ENCODE peak calls at places on chromosomes 5 and 9, in eight cellular contexts. N, X, R, Z, B, M, H and E are unnamed samples.

GRCh38 chr5:5270958-5271605 is 131.0 kb downstream of the ADAMTS16 start:
- DNase-seq in N (peak), X (peak), R (peak), Z (no peak), B (peak), M (peak), H (peak), E (peak)

GRCh38 chr9:135380321-135380960 is 99.1 kb upstream of the PPP1R26 start:
- DNase-seq in N (no peak), X (no peak), R (no peak), Z (no peak), B (no peak), M (no peak), H (no peak), E (no peak)

GRCh38 chr9:86257406-86257805 is 2.1 kb downstream of the C9orf153 start:
- DNase-seq in N (no peak), X (no peak), R (no peak), Z (no peak), B (no peak), M (no peak), H (no peak), E (no peak)

GRCh38 chr5:80961376-80962281 is 1.5 kb downstream of the RASGRF2 start:
- DNase-seq in N (no peak), X (no peak), R (no peak), Z (no peak), B (no peak), M (no peak), H (no peak), E (peak)

GRCh38 chr9:70609542-70610286 is 195.3 kb upstream of the KLF9 start:
- DNase-seq in N (no peak), X (peak), R (peak), Z (peak), B (no peak), M (no peak), H (no peak), E (no peak)

GRCh38 chr9:36763778-36764177 is 191.1 kb downstream of the MELK start:
- DNase-seq in N (no peak), X (no peak), R (no peak), Z (no peak), B (no peak), M (no peak), H (no peak), E (no peak)

GRCh38 chr5:14204785-14205321 is 61.7 kb downstream of the TRIO start:
- DNase-seq in N (peak), X (peak), R (peak), Z (peak), B (peak), M (no peak), H (peak), E (peak)

GRCh38 chr5:168525856-168526255 is 3.2 kb upstream of the FBLL1 start:
- DNase-seq in N (no peak), X (no peak), R (no peak), Z (no peak), B (no peak), M (no peak), H (no peak), E (peak)

GRCh38 chr5:80069251-80069650 is 34.1 kb downstream of the THBS4 start:
- DNase-seq in N (no peak), X (peak), R (no peak), Z (peak), B (no peak), M (no peak), H (no peak), E (no peak)

GRCh38 chr9:4984171-4984570 is 901 bp upstream of the JAK2 start:
- DNase-seq in N (no peak), X (no peak), R (no peak), Z (no peak), B (no peak), M (no peak), H (no peak), E (no peak)

GRCh38 chr5:127280494-127281220 is 9.9 kb upstream of the MEGF10 start:
- DNase-seq in N (no peak), X (no peak), R (no peak), Z (peak), B (peak), M (peak), H (no peak), E (no peak)

DNA sequence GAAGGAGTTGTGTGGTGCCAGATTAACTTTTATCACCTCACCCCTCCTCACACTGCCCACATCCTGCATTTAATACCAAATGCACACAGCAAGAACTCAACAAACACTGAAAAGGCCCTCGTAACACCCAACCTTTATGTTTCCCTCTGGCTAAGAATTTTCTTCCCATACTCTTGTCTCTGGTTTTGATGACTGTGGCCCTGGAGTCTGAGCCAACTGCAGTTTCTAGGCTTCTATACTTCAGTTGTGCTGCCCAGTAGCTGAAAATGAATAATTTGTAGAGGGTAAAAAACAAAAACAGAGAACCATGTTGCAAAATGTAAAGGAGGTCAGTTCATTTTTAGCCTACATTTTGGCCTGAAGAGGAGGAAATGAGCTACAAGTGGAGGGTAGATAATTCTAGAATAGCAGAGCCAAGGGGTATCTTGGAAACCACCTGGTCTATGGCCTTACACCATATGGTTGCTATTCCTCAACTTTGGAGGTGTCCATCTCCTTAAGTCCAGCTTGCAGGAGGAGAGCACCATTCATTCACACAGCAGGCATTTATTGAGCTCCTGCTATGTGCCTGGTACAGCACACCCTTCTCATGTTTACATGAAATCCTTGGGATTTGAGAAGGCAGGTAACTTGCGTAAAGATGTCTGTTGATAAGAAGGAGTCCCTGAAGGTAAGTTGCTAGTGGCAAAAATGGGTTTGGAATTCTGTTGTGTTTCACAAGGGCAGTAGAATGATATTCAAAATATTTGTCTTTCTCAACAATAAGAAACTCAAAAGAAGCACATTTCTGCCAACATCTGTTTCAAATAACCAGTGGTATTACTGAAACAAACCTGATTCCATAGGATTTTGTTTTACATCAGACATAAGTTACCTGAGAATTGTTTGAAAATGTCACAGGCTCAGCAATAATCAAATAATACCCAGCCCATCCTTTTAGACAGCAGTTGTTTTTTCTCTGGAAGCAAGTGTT is 83.8 kb upstream of the TNFAIP8 start:
- DNase-seq in N (no peak), X (no peak), R (no peak), Z (peak), B (no peak), M (no peak), H (no peak), E (no peak)
- H3K4me3 ChIP-seq in N (no peak), X (no peak), R (no peak), Z (peak), B (no peak), M (no peak), H (no peak), E (no peak)

DNA sequence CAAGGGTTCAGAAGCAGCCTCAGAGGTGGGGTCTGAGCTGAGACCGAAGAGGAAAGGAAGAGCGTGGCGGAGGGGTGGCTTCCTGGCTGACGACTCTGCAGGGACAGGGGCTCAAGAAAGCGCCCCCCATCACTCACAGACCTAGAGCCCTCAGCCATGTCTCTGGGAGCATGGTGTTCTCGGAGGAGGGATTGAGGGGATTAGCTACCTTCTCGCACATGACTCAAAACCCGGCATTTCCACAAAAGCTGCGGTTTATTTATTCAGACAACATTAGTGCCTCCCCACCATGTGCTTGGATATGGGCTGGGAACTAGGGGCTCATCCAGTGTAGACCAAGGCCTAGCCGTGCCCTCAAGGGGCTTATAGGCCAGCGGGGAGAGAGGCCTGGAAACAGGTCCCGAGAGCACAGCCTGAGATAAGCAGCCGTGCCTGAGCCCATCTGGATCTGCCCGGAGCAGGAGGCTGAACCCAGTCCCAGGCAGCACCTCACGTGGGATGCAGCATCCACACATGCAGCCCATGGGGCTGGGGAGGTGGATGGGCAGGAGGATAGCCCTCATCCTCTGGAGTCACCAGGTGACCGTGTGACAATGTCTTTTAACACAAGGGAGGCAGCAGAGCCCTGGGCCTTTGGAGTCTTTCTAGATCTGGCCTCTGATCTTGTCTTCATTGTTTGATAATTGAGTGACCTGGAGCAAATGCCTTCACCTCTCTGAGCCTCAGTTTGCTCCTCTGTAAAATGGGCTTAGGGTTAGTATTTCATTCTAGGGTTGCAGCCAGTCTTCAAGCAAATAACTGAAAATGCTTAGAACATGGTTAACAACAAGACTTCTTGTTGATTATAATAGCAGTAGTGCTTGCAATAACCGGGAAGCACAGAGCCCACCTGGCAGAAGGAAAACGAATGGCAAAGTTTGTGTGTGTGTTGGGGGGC is 878 bp upstream of the HMCN2 start:
- DNase-seq in N (no peak), X (no peak), R (no peak), Z (no peak), B (peak), M (peak), H (no peak), E (no peak)
- H3K4me3 ChIP-seq in N (peak), X (peak), R (no peak), Z (no peak), B (no peak), M (no peak), H (peak), E (no peak)

DNA sequence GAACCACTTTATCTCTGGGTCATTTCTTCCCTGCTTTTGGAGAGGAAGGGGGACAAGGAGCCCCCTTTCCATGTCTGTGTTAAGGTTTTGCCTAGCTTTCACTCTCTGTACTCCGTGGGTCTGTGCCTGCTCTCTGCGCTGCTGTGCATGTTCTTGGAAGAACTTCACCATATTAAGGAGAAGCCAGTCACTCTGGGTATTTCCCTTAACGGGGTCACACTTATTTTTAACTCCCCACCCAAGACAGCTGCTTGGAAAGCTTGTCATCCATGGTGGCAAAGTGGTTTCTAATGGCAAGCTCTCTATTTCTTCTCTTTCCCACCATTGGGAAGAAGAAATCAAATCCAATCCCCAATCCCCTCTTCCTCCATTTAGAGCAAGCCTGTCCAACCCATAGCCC is 44.8 kb upstream of the HMHB1 start:
- DNase-seq in N (no peak), X (no peak), R (no peak), Z (no peak), B (no peak), M (no peak), H (no peak), E (no peak)
- H3K4me3 ChIP-seq in N (no peak), X (no peak), R (no peak), Z (no peak), B (no peak), M (no peak), H (no peak), E (no peak)

GRCh38 chr5:142326480-142326938 is 1.7 kb upstream of the SPRY4 start:
- DNase-seq in N (no peak), X (no peak), R (no peak), Z (no peak), B (no peak), M (no peak), H (no peak), E (no peak)
- H3K4me3 ChIP-seq in N (peak), X (no peak), R (peak), Z (peak), B (peak), M (peak), H (peak), E (no peak)

DNA sequence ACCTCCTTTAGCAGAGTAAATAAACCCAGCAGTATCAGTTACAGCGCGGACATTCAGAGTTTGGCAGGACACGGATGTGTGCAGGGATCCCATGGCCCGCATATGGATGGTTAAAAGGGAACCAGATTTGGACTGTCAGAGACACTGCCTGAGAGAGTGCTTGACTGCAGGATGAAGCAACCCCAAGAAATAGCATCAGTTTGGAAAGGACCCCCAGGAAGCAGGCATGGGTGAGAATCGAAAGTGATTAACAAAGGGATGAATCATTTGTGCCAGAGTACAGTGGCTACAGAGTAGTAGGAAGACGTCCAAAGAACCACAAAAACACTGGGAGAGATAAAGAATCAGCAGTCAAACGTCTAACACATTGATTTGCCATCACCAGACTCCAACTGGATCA is 5.5 kb downstream of the C7 start:
- DNase-seq in N (no peak), X (peak), R (peak), Z (peak), B (peak), M (no peak), H (no peak), E (no peak)
- H3K4me3 ChIP-seq in N (peak), X (no peak), R (no peak), Z (peak), B (no peak), M (no peak), H (peak), E (no peak)

GRCh38 chr5:179120421-179120861 is 60.3 kb downstream of the ZNF354C start:
- DNase-seq in N (no peak), X (no peak), R (no peak), Z (no peak), B (no peak), M (no peak), H (no peak), E (no peak)

GRCh38 chr5:179122411-179123108 is 62.4 kb downstream of the ZNF354C start:
- DNase-seq in N (no peak), X (no peak), R (no peak), Z (no peak), B (no peak), M (no peak), H (no peak), E (no peak)

GRCh38 chr5:179119415-179120170 is 59.4 kb downstream of the ZNF354C start:
- DNase-seq in N (no peak), X (no peak), R (no peak), Z (no peak), B (no peak), M (no peak), H (no peak), E (no peak)

GRCh38 chr5:179121667-179122111 is 61.5 kb downstream of the ZNF354C start:
- DNase-seq in N (no peak), X (no peak), R (no peak), Z (no peak), B (no peak), M (no peak), H (no peak), E (no peak)

GRCh38 chr5:179120951-179121666 is 60.9 kb downstream of the ZNF354C start:
- DNase-seq in N (no peak), X (no peak), R (no peak), Z (no peak), B (no peak), M (no peak), H (no peak), E (no peak)
- H3K4me3 ChIP-seq in N (no peak), X (no peak), R (no peak), Z (no peak), B (no peak), M (no peak), H (no peak), E (no peak)

DNA sequence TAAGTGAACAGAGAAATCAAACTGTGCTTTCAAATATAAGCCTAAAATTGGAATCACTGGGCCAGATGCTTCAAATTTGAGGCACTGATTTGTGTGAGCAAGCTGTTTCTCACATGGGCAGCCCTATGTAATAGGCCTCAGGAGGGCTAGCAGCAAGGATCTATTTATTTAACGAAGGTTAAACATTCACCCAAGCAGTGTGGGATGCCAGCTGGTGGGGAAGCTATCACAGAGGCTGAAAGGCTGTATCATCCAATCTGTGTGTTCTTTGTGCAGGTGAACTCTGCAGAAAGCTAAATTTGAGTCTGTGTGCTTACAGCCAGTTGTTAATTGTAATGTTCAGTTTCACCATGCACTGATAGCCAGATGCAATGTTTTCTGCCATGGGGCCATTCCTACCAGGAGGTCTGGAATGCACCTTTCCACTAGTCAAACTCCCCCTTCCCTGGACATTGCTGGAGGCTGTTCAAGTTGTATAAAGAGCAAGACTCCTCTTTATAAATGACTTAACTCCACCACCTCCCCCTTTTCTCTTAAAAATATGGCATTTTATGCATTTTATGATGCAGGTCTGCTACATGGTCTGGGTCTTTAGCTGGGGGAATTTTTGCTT is 228.9 kb downstream of the SH3GL2 start:
- DNase-seq in N (no peak), X (no peak), R (no peak), Z (no peak), B (peak), M (no peak), H (no peak), E (peak)
- H3K4me3 ChIP-seq in N (no peak), X (no peak), R (no peak), Z (no peak), B (no peak), M (no peak), H (no peak), E (no peak)

GRCh38 chr9:109781086-109781485 is 1.1 kb downstream of the PALM2AKAP2 start:
- DNase-seq in N (no peak), X (peak), R (peak), Z (peak), B (no peak), M (no peak), H (no peak), E (no peak)
- H3K4me3 ChIP-seq in N (peak), X (peak), R (peak), Z (peak), B (no peak), M (peak), H (peak), E (no peak)

GRCh38 chr9:124010665-124011321 is 775 bp upstream of the LHX2 start:
- DNase-seq in N (no peak), X (peak), R (peak), Z (peak), B (peak), M (peak), H (peak), E (no peak)
- H3K4me3 ChIP-seq in N (peak), X (peak), R (peak), Z (no peak), B (no peak), M (peak), H (peak), E (no peak)

DNA sequence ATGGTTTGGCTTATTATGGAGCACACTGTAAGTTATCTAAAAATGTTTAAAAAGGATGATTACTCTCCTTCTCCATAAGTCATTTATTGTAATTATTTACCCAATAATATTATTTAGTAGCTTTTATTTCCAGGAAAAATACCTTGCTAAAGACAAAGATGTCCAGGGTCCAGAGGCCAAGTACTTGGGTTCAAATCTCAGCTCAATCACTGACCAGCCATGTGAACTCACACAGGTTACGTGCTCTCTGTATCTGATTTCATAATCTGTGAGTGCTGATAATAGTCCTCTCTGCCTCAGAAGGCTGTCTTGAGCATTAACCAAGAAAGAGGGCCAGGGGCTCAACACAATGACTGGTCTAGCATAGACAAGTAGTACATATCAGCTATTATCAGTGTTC is 27.0 kb downstream of the ALDH1A1 start:
- DNase-seq in N (no peak), X (peak), R (no peak), Z (no peak), B (no peak), M (no peak), H (no peak), E (no peak)
- H3K4me3 ChIP-seq in N (no peak), X (no peak), R (no peak), Z (no peak), B (no peak), M (no peak), H (no peak), E (no peak)